ENCODE peak calls at places on chromosomes 12 and 14, in five cellular contexts. N is GM23338, Z is left lung, X is heart right ventricle, P is HCT116. G is an unnamed sample.

GRCh38 chr14:104224516-104225281 is 86.3 kb downstream of the KIF26A start:
- ATAC-seq in Z (peak; percentile 12), N (peak; percentile 61), P (peak; percentile 70), X (peak; percentile 55), G (no peak)

GRCh38 chr12:56029666-56030293 is 8.9 kb downstream of the IKZF4 start:
- ATAC-seq in N (peak; percentile 91), X (no peak), P (peak; percentile 88), Z (peak; percentile 91), G (peak; percentile 65)

GRCh38 chr14:33655421-33655820 is 295.5 kb downstream of the EGLN3 start:
- ATAC-seq in N (no peak), Z (no peak), X (no peak), P (no peak), G (no peak)

GRCh38 chr14:99774204-99774497 is 19.1 kb upstream of the EML1 start:
- ATAC-seq in Z (no peak), P (no peak), N (no peak), X (no peak), G (no peak)

GRCh38 chr12:108647936-108648287 is 14.2 kb upstream of the SELPLG start:
- ATAC-seq in Z (no peak), X (no peak), P (no peak), N (peak; percentile 49), G (no peak)

GRCh38 chr12:120882055-120882555 is 22.1 kb downstream of the SPPL3 start:
- ATAC-seq in X (no peak), P (no peak), Z (no peak), N (no peak), G (no peak)

GRCh38 chr12:75505706-75506312 is 5.6 kb downstream of the KRR1 start:
- ATAC-seq in N (no peak), X (no peak), Z (peak; percentile 46), P (peak; percentile 59), G (no peak)

GRCh38 chr12:131600160-131600532 is 110.7 kb upstream of the SFSWAP start:
- ATAC-seq in X (no peak), Z (no peak), P (no peak), N (no peak), G (no peak)

GRCh38 chr14:69615471-69616407 is 4.3 kb downstream of the SUSD6 start:
- ATAC-seq in N (no peak), Z (peak; percentile 27), P (no peak), X (peak; percentile 64), G (peak; percentile 8)

GRCh38 chr12:57852195-57852594 is 5.7 kb upstream of the CTDSP2 start:
- ATAC-seq in P (no peak), N (peak; percentile 13), Z (peak; percentile 53), X (peak; percentile 68), G (peak; percentile 68)

GRCh38 chr12:120399531-120399930 is 30.6 kb upstream of the MSI1 start:
- ATAC-seq in N (no peak), X (no peak), P (no peak), Z (no peak), G (no peak)

GRCh38 chr12:94277426-94278000 is 129.1 kb downstream of the PLXNC1 start:
- ATAC-seq in P (no peak), N (no peak), X (no peak), Z (no peak), G (no peak)

GRCh38 chr14:104331871-104332605 is 193.7 kb downstream of the KIF26A start:
- ATAC-seq in X (no peak), P (peak; percentile 81), N (no peak), Z (no peak), G (no peak)

GRCh38 chr14:31746326-31746725 is 185.1 kb downstream of the NUBPL start:
- ATAC-seq in Z (no peak), N (no peak), P (no peak), X (no peak), G (no peak)

GRCh38 chr12:12461923-12462315 is 100.7 kb downstream of the DUSP16 start:
- ATAC-seq in P (no peak), Z (no peak), N (no peak), X (no peak), G (no peak)

GRCh38 chr12:13209279-13210021 is 12.9 kb downstream of the EMP1 start:
- ATAC-seq in P (no peak), N (no peak), X (peak; percentile 18), Z (peak; percentile 6), G (no peak)

GRCh38 chr14:72706485-72706884 is 187.4 kb downstream of the DPF3 start:
- ATAC-seq in X (no peak), Z (no peak), P (no peak), N (no peak), G (no peak)

GRCh38 chr14:61372842-61373555 is 51.6 kb downstream of the PRKCH start:
- ATAC-seq in P (no peak), X (no peak), Z (no peak), N (no peak), G (no peak)

DNA sequence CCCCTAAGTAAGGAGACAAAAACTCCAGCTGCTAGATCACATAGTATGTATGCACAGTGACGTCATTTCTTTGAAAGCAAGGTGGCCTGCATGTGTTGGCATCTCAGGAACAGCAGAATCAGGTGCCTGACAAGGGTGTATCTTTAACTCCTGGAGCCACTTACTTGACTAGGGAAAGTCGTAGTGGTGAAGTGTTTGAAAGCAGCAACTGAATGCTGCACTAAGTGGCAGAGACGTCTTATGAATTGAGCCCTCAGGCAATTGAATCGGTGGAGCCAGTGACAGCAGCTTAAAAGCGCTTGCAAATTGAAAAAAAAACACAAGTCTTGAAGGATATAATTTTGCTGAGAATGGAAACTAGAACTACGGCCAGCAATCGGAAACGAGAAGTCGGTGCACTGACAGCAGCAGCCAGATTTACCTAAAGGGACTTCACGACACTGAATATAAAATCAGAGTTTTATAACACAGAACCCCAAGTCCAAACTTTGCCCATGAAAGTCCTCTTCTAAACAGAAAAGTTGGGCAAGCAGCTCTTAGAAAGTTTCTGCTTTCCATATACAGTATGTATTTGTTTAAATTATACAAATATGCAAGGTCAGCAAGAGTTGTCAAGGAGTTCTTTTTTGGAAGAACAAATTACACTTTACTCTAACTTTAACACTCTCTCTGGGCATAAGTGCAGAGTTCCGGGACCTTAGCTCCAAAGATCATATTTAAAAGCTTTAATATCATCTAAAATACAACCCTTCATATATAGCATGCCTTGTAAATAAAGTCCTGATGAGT is 1.1 kb downstream of the IGF1 start:
- ATAC-seq in Z (peak; percentile 53), N (peak; percentile 61), P (no peak), X (no peak), G (no peak)
- H3K4me3 ChIP-seq in Z (peak overlapping the region; percentile 21), N (no peak overlapping the region), P (no peak overlapping the region), X (peak overlapping the region; percentile 27), G (peak overlapping the region; percentile 43)

DNA sequence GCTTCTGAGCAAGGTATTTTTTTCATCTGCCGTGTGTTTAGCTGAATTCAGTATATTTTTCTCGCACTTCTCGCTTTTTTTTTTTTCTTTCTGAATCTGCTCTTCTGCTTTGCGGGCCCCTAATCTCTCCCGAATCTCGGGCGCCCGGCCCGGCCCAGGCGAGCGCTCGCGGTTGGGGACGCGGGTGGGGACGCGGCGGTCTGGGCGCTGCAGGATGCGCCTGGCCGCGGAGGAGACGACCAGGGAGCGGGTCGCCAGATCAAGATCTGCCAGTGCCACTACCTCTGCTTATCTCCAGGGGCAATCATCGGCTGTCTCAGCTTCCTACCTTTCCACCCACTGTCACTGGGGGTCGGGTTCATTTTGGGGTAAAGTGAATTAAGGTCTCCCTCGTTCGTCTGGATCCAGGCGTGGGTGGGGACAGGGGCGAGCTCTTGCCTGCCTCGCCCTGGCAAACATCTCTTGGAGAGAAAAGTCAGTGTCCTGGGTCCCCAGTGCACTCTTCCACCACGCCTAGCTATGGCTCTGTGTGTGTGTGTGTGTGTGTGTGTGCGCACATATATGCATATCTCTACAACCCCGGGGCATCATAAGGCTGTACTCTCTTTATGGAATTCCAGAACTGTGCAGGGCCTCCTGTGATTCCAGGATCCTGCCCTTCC is 422.3 kb downstream of the VRK1 start:
- ATAC-seq in X (no peak), Z (no peak), P (no peak), N (peak; percentile 48), G (no peak)
- H3K4me3 ChIP-seq in X (peak overlapping the region; percentile 12), Z (no peak overlapping the region), P (no peak overlapping the region), N (peak overlapping the region; percentile 85), G (no peak overlapping the region)

DNA sequence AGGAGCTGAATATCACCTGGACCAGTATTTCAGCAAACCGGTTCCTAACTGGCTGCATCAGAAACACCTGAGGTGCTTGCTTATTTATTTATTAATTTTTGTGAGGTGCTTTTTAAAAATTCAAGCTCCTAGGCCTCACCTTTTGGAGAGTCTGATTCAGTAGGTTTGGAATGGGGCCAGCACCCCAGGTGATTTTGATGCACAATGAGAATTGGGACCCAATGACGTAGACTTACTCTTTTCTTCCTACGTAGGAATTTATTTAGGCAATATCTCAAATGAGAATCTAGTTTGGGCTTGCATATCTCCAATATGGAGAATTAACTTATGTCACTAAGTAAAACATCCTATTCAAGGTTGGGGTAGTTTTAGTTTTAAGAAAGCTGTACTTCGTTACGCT is 7.3 kb downstream of the YEATS4 start:
- ATAC-seq in Z (no peak), X (no peak), P (no peak), N (no peak), G (no peak)
- H3K4me3 ChIP-seq in Z (no peak overlapping the region), X (no peak overlapping the region), P (no peak overlapping the region), N (no peak overlapping the region), G (no peak overlapping the region)

DNA sequence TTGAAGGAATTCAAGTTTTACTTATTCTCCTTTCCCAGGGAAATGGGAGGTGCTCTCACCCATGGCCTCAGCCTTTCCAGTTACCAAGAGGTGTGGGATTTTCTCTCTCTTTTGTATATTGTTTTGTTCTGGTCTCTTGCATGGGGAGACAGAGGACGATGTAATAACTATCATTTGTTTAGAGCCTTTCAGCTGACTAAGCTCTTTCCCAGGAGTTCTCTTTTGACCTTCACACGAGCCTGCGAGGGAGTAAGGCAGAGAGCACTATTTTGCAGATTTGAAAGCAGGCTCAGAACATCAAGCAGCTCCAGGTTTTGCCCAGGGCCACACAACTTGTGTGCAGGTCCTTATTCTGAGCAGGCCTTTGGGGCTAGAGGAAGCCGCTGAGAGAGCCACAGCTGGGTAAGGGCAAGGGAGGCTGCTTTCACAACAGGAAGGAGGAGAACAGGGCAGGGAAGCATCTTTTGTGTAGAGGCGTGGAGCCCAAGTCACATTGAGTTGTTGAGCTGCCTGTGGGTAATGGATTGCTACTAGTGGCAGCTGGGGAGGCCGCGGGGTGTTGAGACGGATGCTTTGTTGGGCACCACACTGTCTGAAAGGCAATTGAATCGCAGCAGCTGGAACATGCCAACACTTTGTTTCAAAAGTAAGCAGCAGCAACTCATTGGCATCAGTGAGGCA is 116.2 kb downstream of the PRMT8 start:
- ATAC-seq in N (peak; percentile 6), X (no peak), Z (no peak), P (no peak), G (no peak)
- H3K4me3 ChIP-seq in N (no peak overlapping the region), X (no peak overlapping the region), Z (no peak overlapping the region), P (no peak overlapping the region), G (no peak overlapping the region)

GRCh38 chr12:54173906-54174471 is 14.8 kb downstream of the SMUG1 start:
- ATAC-seq in Z (no peak), N (no peak), X (no peak), P (no peak), G (no peak)
- H3K4me3 ChIP-seq in Z (no peak overlapping the region), N (peak overlapping the region; percentile 60), X (no peak overlapping the region), P (no peak overlapping the region), G (no peak overlapping the region)

GRCh38 chr12:72269491-72269890 is 2.7 kb upstream of the TRHDE start:
- ATAC-seq in X (no peak), Z (no peak), P (no peak), N (no peak), G (no peak)

GRCh38 chr12:72271741-72272661 is at the start of gene TRHDE:
- ATAC-seq in N (peak; percentile 69), Z (peak; percentile 75), P (peak; percentile 57), X (peak; percentile 58), G (peak; percentile 55)

GRCh38 chr12:72271401-72271740 is 799 bp upstream of the TRHDE start:
- ATAC-seq in Z (peak; percentile 43), P (peak; percentile 58), N (peak; percentile 62), X (peak; percentile 17), G (no peak)

GRCh38 chr12:72268386-72268785 is 3.8 kb upstream of the TRHDE start:
- ATAC-seq in P (no peak), N (no peak), Z (no peak), X (no peak), G (no peak)

GRCh38 chr12:72270246-72270645 is 1.9 kb upstream of the TRHDE start:
- ATAC-seq in P (no peak), N (no peak), Z (no peak), X (no peak), G (no peak)
- H3K4me3 ChIP-seq in P (no peak overlapping the region), N (peak overlapping the region; percentile 80), Z (no peak overlapping the region), X (no peak overlapping the region), G (no peak overlapping the region)

G was measured in gastroesophageal sphincter.